ENCODE peak calls at places on chromosomes 5 and 9, in eight cellular contexts. One of them, this sample, is unnamed.

GRCh38 chr9:129208191-129209091 is 30.4 kb upstream of the IER5L start:
- DNase-seq in heart right ventricle: no peak
- DNase-seq in breast epithelium: no peak
- DNase-seq in CD4-positive, alpha-beta memory T cell: no peak
- DNase-seq in LNCaP clone FGC: no peak
- DNase-seq in prostate gland: no peak
- DNase-seq in fibroblast of mammary gland: no peak
- DNase-seq in right cardiac atrium: no peak
- DNase-seq in this sample: peak

GRCh38 chr5:159184858-159185381 is 24.4 kb downstream of the RNF145 start:
- DNase-seq in heart right ventricle: no peak
- DNase-seq in breast epithelium: no peak
- DNase-seq in CD4-positive, alpha-beta memory T cell: no peak
- DNase-seq in LNCaP clone FGC: no peak
- DNase-seq in prostate gland: no peak
- DNase-seq in fibroblast of mammary gland: peak
- DNase-seq in right cardiac atrium: no peak
- DNase-seq in this sample: no peak

GRCh38 chr5:23112237-23112636 is 259.1 kb upstream of the CDH12 start:
- DNase-seq in heart right ventricle: no peak
- DNase-seq in breast epithelium: no peak
- DNase-seq in CD4-positive, alpha-beta memory T cell: no peak
- DNase-seq in LNCaP clone FGC: no peak
- DNase-seq in prostate gland: no peak
- DNase-seq in fibroblast of mammary gland: no peak
- DNase-seq in right cardiac atrium: no peak
- DNase-seq in this sample: no peak

GRCh38 chr5:60810438-60811085 is 33.5 kb downstream of the ELOVL7 start:
- DNase-seq in heart right ventricle: no peak
- DNase-seq in breast epithelium: no peak
- DNase-seq in CD4-positive, alpha-beta memory T cell: no peak
- DNase-seq in LNCaP clone FGC: no peak
- DNase-seq in prostate gland: no peak
- DNase-seq in fibroblast of mammary gland: peak
- DNase-seq in right cardiac atrium: no peak
- DNase-seq in this sample: no peak

GRCh38 chr5:86354664-86355063 is 263.1 kb upstream of the COX7C start:
- DNase-seq in heart right ventricle: no peak
- DNase-seq in breast epithelium: no peak
- DNase-seq in CD4-positive, alpha-beta memory T cell: no peak
- DNase-seq in LNCaP clone FGC: no peak
- DNase-seq in prostate gland: no peak
- DNase-seq in fibroblast of mammary gland: no peak
- DNase-seq in right cardiac atrium: no peak
- DNase-seq in this sample: no peak

GRCh38 chr5:107402881-107403280 is 267.9 kb downstream of the EFNA5 start:
- DNase-seq in heart right ventricle: no peak
- DNase-seq in breast epithelium: no peak
- DNase-seq in CD4-positive, alpha-beta memory T cell: no peak
- DNase-seq in LNCaP clone FGC: no peak
- DNase-seq in prostate gland: no peak
- DNase-seq in fibroblast of mammary gland: no peak
- DNase-seq in right cardiac atrium: no peak
- DNase-seq in this sample: no peak

GRCh38 chr5:41728281-41728680 is 141.9 kb downstream of the OXCT1 start:
- DNase-seq in heart right ventricle: no peak
- DNase-seq in breast epithelium: no peak
- DNase-seq in CD4-positive, alpha-beta memory T cell: no peak
- DNase-seq in LNCaP clone FGC: no peak
- DNase-seq in prostate gland: no peak
- DNase-seq in fibroblast of mammary gland: no peak
- DNase-seq in right cardiac atrium: no peak
- DNase-seq in this sample: no peak

GRCh38 chr5:85927632-85928031 is 690.1 kb upstream of the COX7C start:
- DNase-seq in heart right ventricle: no peak
- DNase-seq in breast epithelium: no peak
- DNase-seq in CD4-positive, alpha-beta memory T cell: no peak
- DNase-seq in LNCaP clone FGC: no peak
- DNase-seq in prostate gland: no peak
- DNase-seq in fibroblast of mammary gland: no peak
- DNase-seq in right cardiac atrium: no peak
- DNase-seq in this sample: no peak

GRCh38 chr9:36091028-36091953 is 45.2 kb upstream of the GLIPR2 start:
- DNase-seq in heart right ventricle: no peak
- DNase-seq in breast epithelium: no peak
- DNase-seq in CD4-positive, alpha-beta memory T cell: no peak
- DNase-seq in LNCaP clone FGC: peak
- DNase-seq in prostate gland: peak
- DNase-seq in fibroblast of mammary gland: peak
- DNase-seq in right cardiac atrium: peak
- DNase-seq in this sample: no peak

GRCh38 chr5:122403256-122403655 is 91.2 kb downstream of the SNCAIP start:
- DNase-seq in heart right ventricle: no peak
- DNase-seq in breast epithelium: no peak
- DNase-seq in CD4-positive, alpha-beta memory T cell: no peak
- DNase-seq in LNCaP clone FGC: no peak
- DNase-seq in prostate gland: no peak
- DNase-seq in fibroblast of mammary gland: no peak
- DNase-seq in right cardiac atrium: no peak
- DNase-seq in this sample: no peak

GRCh38 chr9:133050142-133050541 is 11.6 kb upstream of the CEL start:
- DNase-seq in heart right ventricle: no peak
- DNase-seq in breast epithelium: no peak
- DNase-seq in CD4-positive, alpha-beta memory T cell: no peak
- DNase-seq in LNCaP clone FGC: no peak
- DNase-seq in prostate gland: no peak
- DNase-seq in fibroblast of mammary gland: peak
- DNase-seq in right cardiac atrium: no peak
- DNase-seq in this sample: no peak

GRCh38 chr5:102596113-102596512 is 97.3 kb upstream of the SLCO6A1 start:
- DNase-seq in heart right ventricle: no peak
- DNase-seq in breast epithelium: no peak
- DNase-seq in CD4-positive, alpha-beta memory T cell: no peak
- DNase-seq in LNCaP clone FGC: no peak
- DNase-seq in prostate gland: no peak
- DNase-seq in fibroblast of mammary gland: no peak
- DNase-seq in right cardiac atrium: no peak
- DNase-seq in this sample: no peak

GRCh38 chr5:78638423-78638822 is 10.1 kb downstream of the LHFPL2 start:
- DNase-seq in heart right ventricle: peak
- DNase-seq in breast epithelium: peak
- DNase-seq in CD4-positive, alpha-beta memory T cell: no peak
- DNase-seq in LNCaP clone FGC: peak
- DNase-seq in prostate gland: no peak
- DNase-seq in fibroblast of mammary gland: peak
- DNase-seq in right cardiac atrium: peak
- DNase-seq in this sample: no peak

GRCh38 chr9:135516132-135516860 is 4.9 kb upstream of the LCN1 start:
- DNase-seq in heart right ventricle: no peak
- DNase-seq in breast epithelium: no peak
- DNase-seq in CD4-positive, alpha-beta memory T cell: no peak
- DNase-seq in LNCaP clone FGC: no peak
- DNase-seq in prostate gland: no peak
- DNase-seq in fibroblast of mammary gland: no peak
- DNase-seq in right cardiac atrium: no peak
- DNase-seq in this sample: no peak

GRCh38 chr9:70043285-70043684 is 363 bp upstream of the MAMDC2 start:
- DNase-seq in heart right ventricle: no peak
- DNase-seq in breast epithelium: no peak
- DNase-seq in CD4-positive, alpha-beta memory T cell: no peak
- DNase-seq in LNCaP clone FGC: no peak
- DNase-seq in prostate gland: no peak
- DNase-seq in fibroblast of mammary gland: no peak
- DNase-seq in right cardiac atrium: no peak
- DNase-seq in this sample: no peak

GRCh38 chr9:70040506-70040905 is 3.1 kb upstream of the MAMDC2 start:
- DNase-seq in heart right ventricle: no peak
- DNase-seq in breast epithelium: no peak
- DNase-seq in CD4-positive, alpha-beta memory T cell: no peak
- DNase-seq in LNCaP clone FGC: no peak
- DNase-seq in prostate gland: no peak
- DNase-seq in fibroblast of mammary gland: no peak
- DNase-seq in right cardiac atrium: no peak
- DNase-seq in this sample: no peak

GRCh38 chr9:70043689-70044449 is at the start of gene MAMDC2:
- DNase-seq in heart right ventricle: peak
- DNase-seq in breast epithelium: no peak
- DNase-seq in CD4-positive, alpha-beta memory T cell: no peak
- DNase-seq in LNCaP clone FGC: no peak
- DNase-seq in prostate gland: no peak
- DNase-seq in fibroblast of mammary gland: peak
- DNase-seq in right cardiac atrium: peak
- DNase-seq in this sample: no peak

GRCh38 chr9:70044450-70045307 is 1.0 kb downstream of the MAMDC2 start:
- DNase-seq in heart right ventricle: peak
- DNase-seq in breast epithelium: no peak
- DNase-seq in CD4-positive, alpha-beta memory T cell: no peak
- DNase-seq in LNCaP clone FGC: no peak
- DNase-seq in prostate gland: no peak
- DNase-seq in fibroblast of mammary gland: peak
- DNase-seq in right cardiac atrium: peak
- DNase-seq in this sample: no peak

DNA sequence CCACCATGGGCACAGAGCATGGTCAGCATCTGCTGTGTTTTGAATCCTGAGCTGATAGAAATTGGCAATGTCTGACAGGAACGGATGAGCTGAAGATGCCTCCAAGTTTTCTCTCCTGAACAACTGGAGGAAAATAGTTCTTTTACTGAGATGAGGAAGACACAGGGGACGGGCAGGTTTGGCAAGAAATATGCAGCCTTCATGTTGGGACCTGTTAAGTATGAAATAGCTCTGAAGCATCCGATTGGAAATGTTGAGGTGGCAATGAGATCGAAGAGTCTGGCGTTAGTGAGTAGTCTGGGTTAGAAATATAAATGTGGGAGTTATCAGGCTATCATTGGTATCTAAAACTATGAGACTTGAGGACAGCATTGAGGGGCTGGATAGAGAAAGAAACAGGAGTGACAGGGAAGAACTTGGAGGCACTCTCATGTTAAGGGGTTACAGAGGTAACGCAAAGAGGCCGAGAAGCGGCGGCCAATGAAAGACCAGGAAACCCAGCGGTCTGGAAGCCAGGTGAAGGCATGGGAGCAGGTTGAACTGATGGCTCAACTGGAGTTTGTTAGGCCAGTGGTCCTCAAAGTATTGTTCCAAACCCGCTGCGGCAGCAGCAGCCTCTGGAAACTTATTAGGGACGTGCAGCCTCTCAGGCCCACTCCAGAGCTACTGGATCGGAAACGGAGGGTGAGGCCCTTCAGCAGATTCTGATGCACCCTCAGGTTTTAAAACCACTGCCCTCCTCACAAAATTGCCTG is 1.0 kb upstream of the MAMDC2 start:
- DNase-seq in heart right ventricle: no peak
- DNase-seq in breast epithelium: no peak
- DNase-seq in CD4-positive, alpha-beta memory T cell: no peak
- DNase-seq in LNCaP clone FGC: no peak
- DNase-seq in prostate gland: no peak
- DNase-seq in fibroblast of mammary gland: no peak
- DNase-seq in right cardiac atrium: no peak
- DNase-seq in this sample: no peak
- H3K4me3 ChIP-seq in heart right ventricle: peak
- H3K4me3 ChIP-seq in breast epithelium: peak
- H3K4me3 ChIP-seq in CD4-positive, alpha-beta memory T cell: no peak
- H3K4me3 ChIP-seq in LNCaP clone FGC: no peak
- H3K4me3 ChIP-seq in prostate gland: no peak
- H3K4me3 ChIP-seq in fibroblast of mammary gland: no peak
- H3K4me3 ChIP-seq in right cardiac atrium: no peak
- H3K4me3 ChIP-seq in this sample: no peak

GRCh38 chr9:111098661-111099060 is 60.4 kb upstream of the LPAR1 start:
- DNase-seq in heart right ventricle: no peak
- DNase-seq in breast epithelium: no peak
- DNase-seq in CD4-positive, alpha-beta memory T cell: no peak
- DNase-seq in LNCaP clone FGC: no peak
- DNase-seq in prostate gland: no peak
- DNase-seq in fibroblast of mammary gland: no peak
- DNase-seq in right cardiac atrium: no peak
- DNase-seq in this sample: no peak
- H3K4me3 ChIP-seq in heart right ventricle: no peak
- H3K4me3 ChIP-seq in breast epithelium: no peak
- H3K4me3 ChIP-seq in CD4-positive, alpha-beta memory T cell: no peak
- H3K4me3 ChIP-seq in LNCaP clone FGC: no peak
- H3K4me3 ChIP-seq in prostate gland: no peak
- H3K4me3 ChIP-seq in fibroblast of mammary gland: no peak
- H3K4me3 ChIP-seq in right cardiac atrium: no peak
- H3K4me3 ChIP-seq in this sample: no peak

DNA sequence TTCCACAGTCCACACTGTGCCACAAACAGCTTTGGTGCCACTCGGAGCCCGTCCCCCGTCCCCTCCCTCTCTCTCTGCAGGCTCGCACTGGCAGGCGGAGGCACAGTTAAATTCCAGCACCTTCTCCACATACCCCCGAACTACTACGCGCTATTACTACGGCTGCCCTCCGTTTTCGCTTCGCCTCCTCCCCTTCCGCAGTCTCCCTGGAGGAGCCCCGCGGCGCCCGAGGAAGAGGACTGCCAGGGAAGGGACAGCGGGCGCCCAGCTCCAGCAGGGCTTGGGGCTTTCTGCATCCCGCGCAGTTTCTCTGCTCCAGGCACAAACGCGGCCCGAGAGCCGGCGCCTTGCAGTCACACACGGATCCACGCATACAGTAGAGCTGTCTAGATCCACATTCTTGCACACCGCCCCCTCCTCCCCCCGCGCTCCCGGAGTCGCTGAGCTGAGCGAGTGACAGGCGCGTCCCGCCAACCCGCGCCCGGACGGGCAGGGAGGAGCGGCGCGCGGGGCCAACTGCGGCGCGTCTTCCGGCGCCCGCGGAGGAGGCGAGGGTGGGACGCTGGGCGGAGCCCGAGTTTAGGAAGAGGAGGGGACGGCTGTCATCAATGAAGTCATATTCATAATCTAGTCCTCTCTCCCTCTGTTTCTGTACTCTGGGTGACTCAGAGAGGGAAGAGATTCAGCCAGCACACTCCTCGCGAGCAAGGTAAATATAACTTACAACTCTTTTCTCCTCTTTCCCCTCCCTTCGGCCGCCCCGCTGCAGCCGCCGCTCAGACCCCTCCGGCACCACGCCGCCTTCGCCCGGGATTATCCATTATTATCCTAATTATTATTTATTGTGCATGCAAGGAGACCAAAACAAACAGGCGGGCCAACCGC is at the start of gene SMARCA2:
- DNase-seq in heart right ventricle: peak
- DNase-seq in breast epithelium: peak
- DNase-seq in CD4-positive, alpha-beta memory T cell: peak
- DNase-seq in LNCaP clone FGC: peak
- DNase-seq in prostate gland: peak
- DNase-seq in fibroblast of mammary gland: peak
- DNase-seq in right cardiac atrium: peak
- DNase-seq in this sample: peak
- H3K4me3 ChIP-seq in heart right ventricle: peak
- H3K4me3 ChIP-seq in breast epithelium: peak
- H3K4me3 ChIP-seq in CD4-positive, alpha-beta memory T cell: peak
- H3K4me3 ChIP-seq in LNCaP clone FGC: peak
- H3K4me3 ChIP-seq in prostate gland: peak
- H3K4me3 ChIP-seq in fibroblast of mammary gland: peak
- H3K4me3 ChIP-seq in right cardiac atrium: peak
- H3K4me3 ChIP-seq in this sample: peak

DNA sequence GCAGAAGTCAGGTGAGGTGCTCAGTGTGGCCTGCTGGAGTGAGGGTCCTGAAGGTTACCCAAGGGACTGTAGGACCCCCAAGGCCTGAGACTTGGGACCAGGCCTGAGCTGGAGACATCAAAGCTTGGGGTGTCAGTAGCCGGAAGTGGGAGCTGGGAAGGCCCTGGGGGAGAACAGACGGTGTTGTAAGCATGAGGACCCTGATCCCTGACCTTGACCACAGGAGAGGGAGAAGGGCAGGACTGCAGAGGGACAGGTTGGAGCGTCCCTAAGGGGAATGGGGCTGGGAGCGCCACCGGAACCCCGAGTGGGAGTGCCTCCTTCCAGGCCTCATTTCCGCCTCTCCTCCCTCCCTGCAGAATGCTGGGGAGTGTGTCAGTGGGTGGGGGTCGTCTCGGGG is 533 bp downstream of the TTC16 start:
- DNase-seq in heart right ventricle: no peak
- DNase-seq in breast epithelium: no peak
- DNase-seq in CD4-positive, alpha-beta memory T cell: no peak
- DNase-seq in LNCaP clone FGC: no peak
- DNase-seq in prostate gland: no peak
- DNase-seq in fibroblast of mammary gland: no peak
- DNase-seq in right cardiac atrium: no peak
- DNase-seq in this sample: no peak
- H3K4me3 ChIP-seq in heart right ventricle: peak
- H3K4me3 ChIP-seq in breast epithelium: peak
- H3K4me3 ChIP-seq in CD4-positive, alpha-beta memory T cell: no peak
- H3K4me3 ChIP-seq in LNCaP clone FGC: peak
- H3K4me3 ChIP-seq in prostate gland: peak
- H3K4me3 ChIP-seq in fibroblast of mammary gland: peak
- H3K4me3 ChIP-seq in right cardiac atrium: no peak
- H3K4me3 ChIP-seq in this sample: no peak